ENCODE peak calls at places on chromosomes 1 and 21, in four cellular contexts. I is GM12878, P is WTC11, X is HepG2. C is an unnamed sample.

GRCh38 chr1:44436401-44437394 is 31.6 kb downstream of the RNF220 start:
- DNase-seq in I (no peak), P (no peak), X (no peak), C (no peak)

GRCh38 chr1:66276229-66276628 is 257.7 kb upstream of the SGIP1 start:
- DNase-seq in X (no peak), P (no peak), I (peak), C (no peak)

GRCh38 chr1:67743072-67743725 is 58.2 kb downstream of the GADD45A start:
- DNase-seq in X (no peak), P (no peak), I (no peak), C (no peak)

GRCh38 chr21:32283001-32283400 is 4.2 kb upstream of the MIS18A start:
- DNase-seq in P (no peak), X (no peak), I (no peak), C (no peak)

GRCh38 chr21:33539612-33540011 is 2.3 kb downstream of the GART start:
- DNase-seq in P (no peak), I (no peak), X (no peak), C (no peak)

GRCh38 chr21:34037446-34037845 is 35.9 kb upstream of the MRPS6 start:
- DNase-seq in I (no peak), X (no peak), P (no peak), C (peak)

GRCh38 chr1:81217058-81217457 is 583.7 kb upstream of the ADGRL2 start:
- DNase-seq in P (no peak), I (no peak), X (no peak), C (no peak)

GRCh38 chr21:43364851-43365424 is 62.0 kb downstream of the SIK1 start:
- DNase-seq in X (peak), I (no peak), P (no peak), C (no peak)

GRCh38 chr1:220300442-220301121 is 28.3 kb upstream of the RAB3GAP2 start:
- DNase-seq in P (no peak), X (peak), I (no peak), C (peak)

GRCh38 chr1:213568929-213569815 is 418.6 kb upstream of the PROX1 start:
- DNase-seq in P (no peak), I (no peak), X (peak), C (no peak)

GRCh38 chr1:87151500-87152421 is 176.9 kb upstream of the LMO4 start:
- DNase-seq in P (peak), I (peak), X (no peak), C (peak)

GRCh38 chr1:9628541-9629444 is 22.7 kb upstream of the PIK3CD start:
- DNase-seq in P (no peak), X (no peak), I (peak), C (no peak)

GRCh38 chr1:111596499-111596898 is 23.1 kb upstream of the RAP1A start:
- DNase-seq in I (no peak), P (no peak), X (no peak), C (no peak)

GRCh38 chr1:109391161-109391556 is 6.6 kb downstream of the SORT1 start:
- DNase-seq in P (no peak), I (no peak), X (no peak), C (no peak)

GRCh38 chr1:91754348-91754747 is 131.6 kb downstream of the TGFBR3 start:
- DNase-seq in P (no peak), I (no peak), X (no peak), C (no peak)

GRCh38 chr1:58576727-58577675 is at the start of gene TACSTD2:
- DNase-seq in P (peak), I (no peak), X (no peak), C (no peak)

GRCh38 chr21:30463713-30464112 is 16.5 kb downstream of the KRTAP19-1 start:
- DNase-seq in I (no peak), P (no peak), X (no peak), C (peak)

GRCh38 chr1:42844592-42845140 is 1.7 kb upstream of the ZNF691 start:
- DNase-seq in I (no peak), X (no peak), P (no peak), C (no peak)

GRCh38 chr1:45954401-45954847 is 151.0 kb downstream of the MAST2 start:
- DNase-seq in I (no peak), X (peak), P (no peak), C (peak)

GRCh38 chr1:212434992-212435391 is 2.3 kb downstream of the NENF start:
- DNase-seq in X (no peak), I (no peak), P (no peak), C (no peak)

GRCh38 chr1:214364335-214364734 is 83.4 kb downstream of the SMYD2 start:
- DNase-seq in P (no peak), I (no peak), X (no peak), C (no peak)

GRCh38 chr1:75341537-75341936 is 207.3 kb downstream of the LHX8 start:
- DNase-seq in X (no peak), P (no peak), I (peak), C (no peak)

GRCh38 chr1:98086156-98086555 is 165.3 kb upstream of the DPYD start:
- DNase-seq in X (no peak), I (no peak), P (no peak), C (no peak)

GRCh38 chr1:184825571-184825970 is 70.9 kb upstream of the EDEM3 start:
- DNase-seq in I (no peak), X (no peak), P (no peak), C (no peak)

GRCh38 chr1:67281246-67281645 is 26.4 kb upstream of the IL12RB2 start:
- DNase-seq in X (no peak), P (no peak), I (no peak), C (no peak)

GRCh38 chr1:115811140-115811828 is 29.6 kb downstream of the NHLH2 start:
- DNase-seq in I (no peak), P (no peak), X (no peak), C (no peak)

GRCh38 chr1:207902566-207902965 is 8.4 kb downstream of the CD34 start:
- DNase-seq in P (no peak), I (no peak), X (no peak), C (no peak)

GRCh38 chr1:31300193-31300592 is 3.4 kb downstream of the ZCCHC17 start:
- DNase-seq in P (no peak), X (no peak), I (no peak), C (no peak)

DNA sequence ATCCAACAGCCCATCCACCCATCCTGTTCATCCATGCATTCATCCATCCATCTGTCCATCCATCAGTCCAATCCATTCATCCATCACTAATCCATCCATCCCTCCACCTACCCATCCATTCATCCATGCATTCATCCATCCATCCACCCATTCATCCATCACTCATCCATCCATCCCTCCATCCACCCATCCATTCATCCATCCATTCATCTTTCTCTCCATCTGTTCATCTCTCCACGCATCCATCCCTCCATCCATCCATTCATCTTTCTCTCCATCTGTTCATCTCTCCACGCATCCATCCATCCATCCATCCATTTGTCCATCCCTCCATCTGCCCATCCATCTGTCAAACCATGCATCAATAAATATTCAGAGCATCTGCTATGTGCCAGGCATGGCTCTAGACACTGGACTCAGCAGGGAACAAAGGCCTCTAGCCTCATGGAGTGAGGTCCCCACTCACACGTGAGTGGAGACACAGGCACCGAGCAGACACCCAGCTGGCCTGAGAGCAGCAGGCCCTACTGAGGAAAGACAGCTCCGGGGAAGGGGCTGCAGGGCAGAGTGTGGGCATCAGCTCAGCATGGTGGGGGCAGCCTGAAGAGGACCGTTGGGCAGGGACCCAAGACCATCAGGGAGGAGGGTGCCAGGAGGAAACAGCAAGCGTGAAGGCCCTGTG is 9.6 kb downstream of the KRTAP10-1 start:
- DNase-seq in X (no peak), P (no peak), I (no peak), C (no peak)
- TF ChIP-seq ETV6 in X (no peak), P (no peak), I (no peak), C (no peak)

GRCh38 chr1:53769184-53769583 is 30.2 kb upstream of the GLIS1 start:
- DNase-seq in X (no peak), P (no peak), I (no peak), C (no peak)
- TF ChIP-seq ETV6 in X (no peak), P (no peak), I (no peak), C (no peak)

GRCh38 chr1:50983403-50983802 is 13.4 kb downstream of the CDKN2C start:
- DNase-seq in I (no peak), P (no peak), X (no peak), C (no peak)

GRCh38 chr1:50981741-50982140 is 11.7 kb downstream of the CDKN2C start:
- DNase-seq in X (no peak), P (no peak), I (no peak), C (no peak)

GRCh38 chr1:50980505-50980904 is 10.5 kb downstream of the CDKN2C start:
- DNase-seq in I (no peak), X (no peak), P (no peak), C (no peak)

GRCh38 chr1:50989694-50990093 is 19.6 kb downstream of the CDKN2C start:
- DNase-seq in I (no peak), X (no peak), P (no peak), C (no peak)

DNA sequence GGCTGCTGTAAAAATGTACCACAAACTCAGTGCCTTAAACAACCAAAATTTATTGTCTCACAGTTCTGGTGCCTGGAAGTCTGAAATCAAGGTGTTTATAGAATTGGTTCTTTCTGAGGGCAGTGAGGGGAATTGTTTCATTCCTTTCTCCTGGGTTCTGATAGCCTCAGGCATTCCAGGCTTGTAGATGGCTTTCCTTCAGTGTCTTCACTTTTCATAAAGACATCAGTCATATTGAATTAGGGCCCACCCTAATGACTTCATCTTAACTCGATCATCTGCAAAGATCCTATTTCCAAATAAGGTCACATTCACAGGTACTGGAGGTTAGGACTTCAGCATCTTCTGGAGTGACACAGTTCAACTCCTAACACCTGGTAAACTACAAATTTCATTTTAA is 15.0 kb downstream of the CDKN2C start:
- DNase-seq in P (no peak), I (no peak), X (no peak), C (no peak)
- TF ChIP-seq ETV6 in P (no peak), I (no peak), X (no peak), C (no peak)

GRCh38 chr1:39676951-39677350 is 5.0 kb upstream of the NT5C1A start:
- DNase-seq in P (no peak), X (no peak), I (no peak), C (no peak)

GRCh38 chr1:39677645-39678044 is 5.7 kb upstream of the NT5C1A start:
- DNase-seq in X (no peak), P (no peak), I (no peak), C (peak)

GRCh38 chr1:39672551-39672947 is 642 bp upstream of the NT5C1A start:
- DNase-seq in I (no peak), X (no peak), P (peak), C (peak)

GRCh38 chr1:39673215-39673614 is 1.3 kb upstream of the NT5C1A start:
- DNase-seq in I (no peak), P (no peak), X (no peak), C (no peak)

GRCh38 chr1:39675220-39675619 is 3.3 kb upstream of the NT5C1A start:
- DNase-seq in I (no peak), P (no peak), X (no peak), C (no peak)
- TF ChIP-seq ETV6 in I (no peak), P (no peak), X (no peak), C (no peak)

DNA sequence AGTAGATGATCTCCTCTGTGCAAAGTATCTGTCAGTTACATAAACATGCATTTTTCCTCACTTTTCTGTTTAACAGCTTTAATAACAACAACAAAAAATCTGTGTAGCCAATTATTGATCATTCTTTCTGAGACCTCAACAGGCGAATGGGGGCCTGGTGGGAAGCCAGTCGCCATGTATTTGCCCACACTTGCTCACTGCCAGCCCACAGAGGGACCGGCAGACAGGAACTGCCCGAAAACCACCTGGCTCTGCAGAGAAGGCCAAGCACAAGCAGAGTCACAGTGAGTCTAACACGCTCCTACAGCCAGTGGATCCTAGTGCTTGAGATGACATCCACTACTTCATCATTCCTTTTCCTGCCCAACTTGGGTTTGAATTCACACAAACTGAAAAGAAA is 56.1 kb downstream of the NPHP4 start:
- DNase-seq in I (no peak), P (no peak), X (no peak), C (no peak)
- TF ChIP-seq ETV6 in I (no peak), P (no peak), X (no peak), C (no peak)

DNA sequence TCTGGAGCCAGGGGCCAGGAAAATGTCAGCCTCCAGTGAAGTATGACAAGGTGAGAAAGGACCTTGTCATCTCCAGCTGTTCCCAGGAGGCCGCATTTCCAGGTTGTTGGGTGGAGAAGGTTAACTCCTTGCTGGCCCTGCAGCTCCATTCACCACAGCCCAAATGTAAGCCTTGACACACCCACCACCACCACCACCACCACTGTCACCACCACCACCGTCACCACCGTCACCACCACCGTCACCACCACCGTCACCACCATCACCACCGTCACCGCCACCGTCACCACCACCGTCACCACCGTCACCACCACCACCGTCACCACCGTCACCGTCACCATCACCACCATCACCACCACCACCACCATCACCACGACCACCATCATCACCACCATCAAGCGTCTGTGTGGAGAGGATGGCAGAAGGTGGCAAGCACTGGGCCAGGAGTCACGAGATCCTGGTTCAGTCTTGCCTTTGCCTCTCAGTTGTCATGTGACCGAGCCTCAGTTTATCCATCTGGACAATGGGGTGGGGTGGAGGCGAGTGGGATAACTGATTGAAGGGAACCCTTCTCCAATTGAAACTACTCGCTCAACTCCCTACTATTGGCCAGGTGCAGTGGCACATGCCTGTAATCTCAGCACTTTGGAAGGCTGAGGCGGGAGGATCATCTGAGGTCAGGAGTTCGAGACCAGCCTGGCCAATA is 21.2 kb upstream of the FAM131C start:
- DNase-seq in X (no peak), I (no peak), P (no peak), C (no peak)
- TF ChIP-seq ETV6 in X (no peak), I (no peak), P (no peak), C (no peak)

C was measured in K562.